ENCODE peak calls at places on chromosomes 1 and 21, in eight cellular contexts. T, U, A, B, V, G, I and W are unnamed samples.

GRCh38 chr1:160129046-160129445 is 13.5 kb downstream of the ATP1A2 start:
- DNase-seq in T (no peak), U (peak; percentile 15), A (no peak), B (peak; percentile 16), V (no peak), G (no peak), I (no peak), W (no peak)

GRCh38 chr21:14243877-14244276 is 27.9 kb downstream of the RBM11 start:
- DNase-seq in T (no peak), U (no peak), A (no peak), B (no peak), V (no peak), G (no peak), I (no peak), W (no peak)

GRCh38 chr1:208036177-208036808 is 125.4 kb upstream of the CD34 start:
- DNase-seq in T (no peak), U (no peak), A (peak; percentile 30), B (peak; percentile 30), V (no peak), G (no peak), I (peak; percentile 67), W (no peak)

GRCh38 chr1:63329621-63330330 is 7.4 kb downstream of the FOXD3 start:
- DNase-seq in T (no peak), U (no peak), A (no peak), B (no peak), V (no peak), G (no peak), I (peak; percentile 40), W (no peak)

GRCh38 chr1:228367798-228368791 is 38.5 kb downstream of the TRIM11 start:
- DNase-seq in T (no peak), U (no peak), A (peak; percentile 64), B (no peak), V (no peak), G (peak; percentile 36), I (peak; percentile 62), W (no peak)

GRCh38 chr21:34892196-34892595 is 156.9 kb downstream of the RUNX1 start:
- DNase-seq in T (no peak), U (peak; percentile 60), A (no peak), B (no peak), V (no peak), G (no peak), I (no peak), W (no peak)

GRCh38 chr1:180811886-180812285 is 100.8 kb upstream of the KIAA1614 start:
- DNase-seq in T (no peak), U (peak; percentile 30), A (no peak), B (no peak), V (no peak), G (no peak), I (no peak), W (no peak)

GRCh38 chr1:182102042-182102416 is 40.5 kb upstream of the ZNF648 start:
- DNase-seq in T (no peak), U (no peak), A (no peak), B (no peak), V (no peak), G (no peak), I (no peak), W (no peak)

GRCh38 chr1:100400332-100400933 is 48.1 kb downstream of the CDC14A start:
- DNase-seq in T (peak; percentile 28), U (no peak), A (peak; percentile 37), B (no peak), V (peak; percentile 38), G (peak; percentile 59), I (peak; percentile 74), W (no peak)

GRCh38 chr1:151282883-151283725 is 1.0 kb downstream of the ZNF687 start:
- DNase-seq in T (no peak), U (no peak), A (peak; percentile 31), B (no peak), V (no peak), G (peak; percentile 70), I (peak; percentile 79), W (no peak)

GRCh38 chr1:33009561-33009960 is 27.1 kb downstream of the AK2 start:
- DNase-seq in T (no peak), U (no peak), A (no peak), B (no peak), V (no peak), G (no peak), I (no peak), W (no peak)

GRCh38 chr1:147720557-147720956 is 39.8 kb downstream of the GJA5 start:
- DNase-seq in T (no peak), U (no peak), A (no peak), B (no peak), V (no peak), G (no peak), I (no peak), W (no peak)

GRCh38 chr1:162904023-162904422 is 43.0 kb upstream of the CCDC190 start:
- DNase-seq in T (no peak), U (no peak), A (no peak), B (no peak), V (no peak), G (no peak), I (no peak), W (no peak)

GRCh38 chr21:46455575-46456385 is 2.9 kb upstream of the DIP2A start:
- DNase-seq in T (no peak), U (peak; percentile 79), A (no peak), B (peak; percentile 51), V (no peak), G (no peak), I (no peak), W (no peak)

GRCh38 chr1:224524679-224525078 is 90.1 kb upstream of the WDR26 start:
- DNase-seq in T (no peak), U (peak; percentile 81), A (no peak), B (peak; percentile 92), V (no peak), G (no peak), I (no peak), W (no peak)

GRCh38 chr1:212692774-212693644 is 6.6 kb downstream of the BATF3 start:
- DNase-seq in T (no peak), U (peak; percentile 32), A (no peak), B (peak; percentile 77), V (no peak), G (no peak), I (peak; percentile 44), W (no peak)

GRCh38 chr1:9700340-9700739 is 48.8 kb downstream of the PIK3CD start:
- DNase-seq in T (no peak), U (peak; percentile 90), A (no peak), B (peak; percentile 92), V (no peak), G (no peak), I (no peak), W (no peak)

GRCh38 chr1:117312453-117313138 is 54.7 kb upstream of the MAN1A2 start:
- DNase-seq in T (no peak), U (peak; percentile 62), A (peak; percentile 43), B (peak; percentile 56), V (no peak), G (no peak), I (peak; percentile 47), W (peak; percentile 4)

GRCh38 chr1:177181631-177182291 is 11.0 kb downstream of the BRINP2 start:
- DNase-seq in T (no peak), U (peak; percentile 15), A (peak; percentile 21), B (peak; percentile 47), V (peak; percentile 56), G (peak; percentile 54), I (peak; percentile 92), W (no peak)

GRCh38 chr1:177183801-177184200 is 13.0 kb downstream of the BRINP2 start:
- DNase-seq in T (no peak), U (no peak), A (no peak), B (no peak), V (no peak), G (no peak), I (no peak), W (no peak)

GRCh38 chr1:177185209-177185608 is 14.5 kb downstream of the BRINP2 start:
- DNase-seq in T (no peak), U (no peak), A (no peak), B (peak; percentile 26), V (no peak), G (no peak), I (peak; percentile 69), W (no peak)

DNA sequence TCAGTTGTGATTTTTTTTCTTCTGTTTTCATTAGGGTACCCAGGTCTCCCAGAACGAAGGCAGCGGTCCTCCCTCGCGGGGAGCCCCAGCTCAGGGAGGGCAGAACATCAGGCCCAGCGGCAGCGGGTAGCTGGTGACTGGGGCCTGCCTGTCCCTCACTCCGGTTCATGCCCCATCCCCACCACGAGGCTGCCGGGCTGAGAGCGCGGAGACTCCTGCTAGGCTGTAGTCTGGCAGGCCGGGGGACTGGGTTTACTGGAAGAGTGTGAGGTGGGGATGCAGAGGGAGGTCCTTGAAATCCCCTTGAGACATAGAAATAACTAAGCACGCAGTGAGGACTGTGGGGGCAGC is 10.5 kb downstream of the BRINP2 start:
- DNase-seq in T (no peak), U (no peak), A (no peak), B (no peak), V (no peak), G (no peak), I (peak; percentile 54), W (no peak)
- H3K4me3 ChIP-seq in T (peak overlapping the region; percentile 73), U (peak overlapping the region; percentile 43), A (no peak overlapping the region), B (no peak overlapping the region), V (peak overlapping the region; percentile 60), G (peak overlapping the region; percentile 15), I (peak overlapping the region; percentile 60), W (peak overlapping the region; percentile 46)

GRCh38 chr21:42847726-42848125 is 31.6 kb downstream of the WDR4 start:
- DNase-seq in T (no peak), U (no peak), A (no peak), B (no peak), V (no peak), G (peak; percentile 30), I (no peak), W (no peak)
- H3K4me3 ChIP-seq in T (no peak overlapping the region), U (no peak overlapping the region), A (no peak overlapping the region), B (no peak overlapping the region), V (no peak overlapping the region), G (no peak overlapping the region), I (no peak overlapping the region), W (no peak overlapping the region)

DNA sequence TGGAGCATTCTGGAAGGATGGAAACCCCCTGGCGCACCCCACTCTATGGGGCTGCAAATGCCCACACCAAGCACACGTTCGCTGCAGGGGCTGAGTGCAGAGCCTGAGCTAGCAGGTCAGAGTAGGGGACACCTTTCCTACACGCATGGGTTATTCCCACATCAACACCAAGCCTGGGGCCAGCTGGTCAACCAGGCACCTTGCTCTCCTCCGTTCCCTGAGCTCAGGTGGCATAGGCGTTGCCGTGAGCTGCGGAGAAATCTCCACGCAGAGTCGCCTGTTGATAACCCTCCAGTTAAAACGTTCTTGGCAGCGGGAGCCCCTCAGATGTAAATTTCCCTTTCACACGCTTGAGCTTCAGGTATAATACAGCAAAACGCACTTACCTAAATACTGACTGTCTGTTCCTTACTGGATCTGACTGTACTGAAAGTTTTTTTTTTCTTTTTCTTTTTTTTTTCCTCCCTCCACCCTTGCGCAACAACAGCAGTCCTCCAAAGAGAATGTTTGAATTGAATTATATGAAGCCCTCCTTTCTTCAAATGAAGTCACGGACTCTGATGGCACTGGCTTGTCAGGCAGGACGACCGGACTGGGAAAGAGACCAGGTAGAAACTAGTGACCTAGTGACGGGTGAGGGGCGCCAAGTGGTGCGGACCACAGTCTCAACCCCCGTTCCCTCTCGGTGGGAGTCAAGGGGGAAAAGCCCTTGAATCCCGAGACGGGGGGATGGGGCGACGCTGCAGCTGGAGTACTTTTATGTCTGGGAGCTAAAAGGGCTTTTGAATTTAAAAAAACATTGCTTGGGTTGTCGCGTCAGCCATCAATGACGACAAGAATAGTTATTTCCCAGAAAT is 2.0 kb downstream of the BRINP3 start:
- DNase-seq in T (no peak), U (no peak), A (no peak), B (no peak), V (no peak), G (peak; percentile 32), I (peak; percentile 37), W (no peak)
- H3K4me3 ChIP-seq in T (no peak overlapping the region), U (peak overlapping the region; percentile 66), A (no peak overlapping the region), B (no peak overlapping the region), V (peak overlapping the region; percentile 56), G (no peak overlapping the region), I (peak overlapping the region; percentile 59), W (peak overlapping the region; percentile 65)

GRCh38 chr1:143699115-143699514 is 272.7 kb downstream of the FAM72C start:
- DNase-seq in T (no peak), U (no peak), A (no peak), B (no peak), V (no peak), G (peak; percentile 59), I (no peak), W (no peak)
- H3K4me3 ChIP-seq in T (no peak overlapping the region), U (no peak overlapping the region), A (no peak overlapping the region), B (no peak overlapping the region), V (no peak overlapping the region), G (peak overlapping the region; percentile 31), I (peak overlapping the region; percentile 47), W (no peak overlapping the region)